ENCODE peak calls at places on chromosomes 6 and 20, in four cellular contexts. X, U, C and R are unnamed samples.

GRCh38 chr6:108920751-108921150 is 72.5 kb downstream of the ARMC2 start:
- DNase-seq in X (no peak), U (no peak), C (no peak), R (no peak)

GRCh38 chr6:14765106-14765505 is 480.8 kb upstream of the JARID2 start:
- DNase-seq in X (no peak), U (no peak), C (peak), R (peak)

GRCh38 chr20:7851031-7851490 is 89.2 kb downstream of the HAO1 start:
- DNase-seq in X (no peak), U (no peak), C (peak), R (peak)

GRCh38 chr20:12946789-12947188 is 62.0 kb upstream of the SPTLC3 start:
- DNase-seq in X (no peak), U (no peak), C (no peak), R (no peak)

GRCh38 chr6:73811706-73812105 is 115.7 kb downstream of the CD109 start:
- DNase-seq in X (no peak), U (no peak), C (no peak), R (no peak)

GRCh38 chr6:43771858-43772570 is 2.0 kb downstream of the VEGFA start:
- DNase-seq in X (no peak), U (peak), C (peak), R (peak)

GRCh38 chr20:47412073-47412472 is 55.6 kb upstream of the ZMYND8 start:
- DNase-seq in X (no peak), U (no peak), C (no peak), R (no peak)

GRCh38 chr20:57498425-57499400 is 26.2 kb downstream of the CTCFL start:
- DNase-seq in X (no peak), U (peak), C (no peak), R (peak)

GRCh38 chr20:44034451-44034850 is 119.8 kb downstream of the TOX2 start:
- DNase-seq in X (no peak), U (no peak), C (no peak), R (no peak)

GRCh38 chr20:53943522-53944291 is 126.7 kb downstream of the BCAS1 start:
- DNase-seq in X (no peak), U (peak), C (no peak), R (no peak)

GRCh38 chr6:106448000-106448426 is 87.5 kb downstream of the CRYBG1 start:
- DNase-seq in X (no peak), U (no peak), C (no peak), R (no peak)

GRCh38 chr20:46400253-46400652 is 6.2 kb downstream of the ELMO2 start:
- DNase-seq in X (no peak), U (peak), C (peak), R (no peak)

GRCh38 chr20:57260065-57260958 is 6.1 kb downstream of the BMP7 start:
- DNase-seq in X (no peak), U (no peak), C (no peak), R (no peak)

GRCh38 chr6:39725632-39725997 is 407 bp upstream of the KIF6 start:
- DNase-seq in X (no peak), U (no peak), C (no peak), R (no peak)

GRCh38 chr6:105161411-105161810 is 18.4 kb downstream of the POPDC3 start:
- DNase-seq in X (no peak), U (no peak), C (no peak), R (no peak)

GRCh38 chr20:19045366-19045765 is 167.1 kb upstream of the SLC24A3 start:
- DNase-seq in X (no peak), U (no peak), C (no peak), R (no peak)

GRCh38 chr20:44050925-44051660 is 135.9 kb downstream of the JPH2 start:
- DNase-seq in X (no peak), U (no peak), C (no peak), R (no peak)

GRCh38 chr6:119454694-119455093 is 105.1 kb upstream of the MAN1A1 start:
- DNase-seq in X (no peak), U (no peak), C (peak), R (no peak)

GRCh38 chr20:43942661-43943285 is 28.1 kb downstream of the TOX2 start:
- DNase-seq in X (peak), U (peak), C (peak), R (no peak)

GRCh38 chr6:136069119-136069518 is 181.0 kb downstream of the MTFR2 start:
- DNase-seq in X (peak), U (peak), C (peak), R (no peak)

GRCh38 chr20:51758978-51759544 is 9.1 kb downstream of the ATP9A start:
- DNase-seq in X (no peak), U (no peak), C (no peak), R (no peak)

GRCh38 chr20:10131612-10132345 is 86.9 kb upstream of the SNAP25 start:
- DNase-seq in X (peak), U (peak), C (peak), R (peak)

GRCh38 chr6:109237082-109237985 is 142.0 kb downstream of the CEP57L1 start:
- DNase-seq in X (no peak), U (no peak), C (no peak), R (no peak)

GRCh38 chr6:113970808-113971676 is at the start of gene HDAC2:
- DNase-seq in X (no peak), U (peak), C (peak), R (peak)

GRCh38 chr6:112846711-112847110 is 499.6 kb downstream of the RFPL4B start:
- DNase-seq in X (no peak), U (no peak), C (no peak), R (no peak)

GRCh38 chr6:3847521-3847920 is 1.7 kb upstream of the FAM50B start:
- DNase-seq in X (no peak), U (no peak), C (no peak), R (no peak)

GRCh38 chr6:3850451-3851203 is 1.5 kb downstream of the FAM50B start:
- DNase-seq in X (no peak), U (no peak), C (no peak), R (no peak)

GRCh38 chr6:3848380-3848779 is 793 bp upstream of the FAM50B start:
- DNase-seq in X (no peak), U (peak), C (peak), R (no peak)

GRCh38 chr6:3849681-3850450 is 693 bp downstream of the FAM50B start:
- DNase-seq in X (no peak), U (peak), C (peak), R (no peak)

DNA sequence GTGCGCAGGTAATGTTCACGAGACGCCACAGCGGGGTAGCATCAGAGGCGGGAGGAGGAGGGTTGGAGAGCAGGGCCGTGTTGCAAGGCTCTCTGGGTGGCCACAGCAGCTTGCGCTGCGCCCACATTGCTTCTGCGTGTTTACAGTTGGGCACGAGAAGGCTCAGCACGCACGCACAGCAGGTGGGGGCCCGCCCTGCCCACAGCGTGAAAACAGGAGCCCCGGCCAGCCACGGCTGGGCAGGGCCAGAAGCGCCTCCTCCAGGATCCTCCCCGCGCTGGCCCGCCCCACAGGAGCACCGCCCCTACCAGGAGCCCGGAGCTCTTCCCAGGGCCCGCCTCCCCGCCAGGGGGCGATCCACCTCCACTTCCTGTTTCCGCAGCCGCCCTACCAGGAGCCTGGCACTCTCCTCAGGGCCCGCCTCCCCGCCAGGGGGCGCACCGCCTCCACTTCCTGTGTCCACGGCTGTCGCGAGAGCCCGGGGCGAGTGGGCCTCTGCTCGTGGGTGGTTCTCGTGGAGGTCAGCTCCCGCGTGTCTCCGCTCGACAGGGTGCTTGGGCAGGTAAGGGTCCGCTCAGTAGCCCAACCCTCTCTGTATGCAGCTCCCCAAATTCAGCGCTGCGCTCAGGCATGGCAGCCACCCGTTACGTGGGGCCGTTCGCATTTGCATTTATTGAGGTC is at the start of gene FAM50B:
- DNase-seq in X (peak), U (peak), C (peak), R (no peak)
- H3K4me3 ChIP-seq in X (peak), U (peak), C (peak), R (no peak)

GRCh38 chr6:33425668-33426577 is 6.1 kb downstream of the SYNGAP1 start:
- DNase-seq in X (peak), U (peak), C (peak), R (peak)
- H3K4me3 ChIP-seq in X (peak), U (peak), C (peak), R (peak)

DNA sequence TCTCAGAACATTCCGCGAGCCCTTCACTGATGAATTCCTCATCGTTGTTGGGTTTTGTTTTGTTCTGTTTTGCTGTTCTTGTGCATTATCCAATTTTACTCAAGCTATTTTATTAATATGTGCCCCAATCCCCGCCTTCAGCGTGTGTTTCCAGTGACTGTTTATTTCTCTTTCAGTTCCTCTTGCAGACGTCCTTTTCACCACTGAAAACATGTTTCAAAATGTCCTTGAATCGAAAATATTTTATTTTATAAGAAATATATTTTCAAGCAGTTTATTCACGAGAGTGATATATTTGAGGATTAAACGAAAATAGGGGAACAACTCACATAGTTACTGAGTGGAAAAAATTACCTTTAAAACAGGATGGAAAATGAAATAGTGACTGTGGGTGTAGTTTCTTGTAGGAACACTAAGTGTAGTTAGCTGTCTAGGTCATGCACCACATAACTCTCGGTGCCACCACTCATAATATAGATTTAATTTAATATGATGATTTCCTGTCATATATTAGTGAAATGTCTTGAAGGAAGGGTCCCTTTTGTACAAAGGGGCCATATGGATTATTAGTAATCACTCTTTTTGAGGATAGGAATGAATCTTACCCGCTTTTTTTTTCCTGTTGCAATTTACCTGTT is 45.3 kb upstream of the HDDC2 start:
- DNase-seq in X (no peak), U (no peak), C (no peak), R (no peak)
- H3K4me3 ChIP-seq in X (no peak), U (no peak), C (no peak), R (no peak)

DNA sequence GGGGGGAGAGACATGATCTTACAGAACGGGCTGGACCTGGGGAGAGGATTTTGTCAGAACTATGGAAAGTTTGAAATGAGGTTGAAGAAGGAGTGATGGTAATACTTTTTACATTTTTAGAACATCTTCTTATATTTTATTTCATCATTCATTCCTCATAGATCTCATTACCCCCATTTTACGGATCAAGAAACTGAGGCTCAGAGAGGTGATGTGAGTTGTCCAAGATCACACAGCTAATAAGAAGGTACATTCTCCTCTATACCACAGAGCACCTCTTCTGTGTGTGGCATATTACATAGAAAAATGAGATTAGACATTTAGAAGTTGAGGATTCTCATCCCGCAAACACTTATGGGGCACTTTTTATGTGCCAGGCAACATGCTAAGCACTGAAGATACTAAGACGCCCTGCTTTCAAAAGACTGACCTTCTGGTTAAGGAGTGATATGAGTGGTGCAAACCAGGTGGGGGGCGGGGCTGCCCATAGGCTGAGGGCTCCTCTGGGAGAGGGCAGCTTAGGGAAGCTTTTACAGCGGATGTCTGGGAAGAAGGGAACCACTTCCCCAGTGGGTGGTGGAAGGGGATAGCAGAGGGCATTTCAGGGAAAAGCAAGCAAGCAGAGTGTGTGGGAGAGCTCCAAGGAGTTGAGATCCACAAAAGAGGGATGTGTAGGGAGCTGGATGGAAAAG is 17.4 kb upstream of the RNF39 start:
- DNase-seq in X (no peak), U (no peak), C (no peak), R (no peak)
- H3K4me3 ChIP-seq in X (no peak), U (no peak), C (no peak), R (no peak)

GRCh38 chr6:145110109-145110508 is 625.2 kb downstream of the EPM2A start:
- DNase-seq in X (no peak), U (no peak), C (no peak), R (no peak)
- H3K4me3 ChIP-seq in X (no peak), U (no peak), C (no peak), R (no peak)

GRCh38 chr6:32177788-32178546 is at the start of gene RNF5:
- DNase-seq in X (peak), U (peak), C (peak), R (peak)

GRCh38 chr6:32181890-32182529 is 2.0 kb downstream of the AGER start:
- DNase-seq in X (no peak), U (no peak), C (no peak), R (no peak)

GRCh38 chr6:32181148-32181702 is 2.8 kb downstream of the AGER start:
- DNase-seq in X (no peak), U (no peak), C (no peak), R (no peak)

GRCh38 chr6:32178547-32179440 is 589 bp downstream of the RNF5 start:
- DNase-seq in X (no peak), U (no peak), C (no peak), R (no peak)

DNA sequence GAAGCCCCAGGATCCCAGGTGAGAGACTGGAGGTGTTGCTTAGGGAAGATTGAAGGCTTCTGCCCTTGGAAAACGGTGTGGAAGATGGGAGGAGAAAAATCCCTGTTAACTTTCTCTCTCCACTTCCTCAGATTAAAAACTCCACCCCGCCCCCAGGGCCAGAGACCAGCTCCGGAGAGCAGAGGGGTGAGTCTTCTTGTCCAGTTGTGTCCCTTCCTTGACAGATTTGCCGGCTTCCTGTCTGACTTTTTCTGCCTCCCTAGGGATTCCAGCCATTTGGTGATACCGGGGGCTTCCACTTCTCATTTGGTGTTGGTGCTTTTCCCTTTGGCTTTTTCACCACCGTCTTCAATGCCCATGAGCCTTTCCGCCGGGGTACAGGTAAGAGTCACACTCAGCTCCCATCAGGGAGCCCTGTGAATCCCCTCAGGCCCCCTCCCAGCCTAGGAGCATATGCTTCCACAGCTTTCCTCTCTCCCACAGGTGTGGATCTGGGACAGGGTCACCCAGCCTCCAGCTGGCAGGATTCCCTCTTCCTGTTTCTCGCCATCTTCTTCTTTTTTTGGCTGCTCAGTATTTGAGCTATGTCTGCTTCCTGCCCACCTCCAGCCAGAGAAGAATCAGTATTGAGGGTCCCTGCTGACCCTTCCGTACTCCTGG is 1.7 kb downstream of the RNF5 start:
- DNase-seq in X (no peak), U (no peak), C (no peak), R (no peak)
- H3K4me3 ChIP-seq in X (no peak), U (no peak), C (no peak), R (no peak)

DNA sequence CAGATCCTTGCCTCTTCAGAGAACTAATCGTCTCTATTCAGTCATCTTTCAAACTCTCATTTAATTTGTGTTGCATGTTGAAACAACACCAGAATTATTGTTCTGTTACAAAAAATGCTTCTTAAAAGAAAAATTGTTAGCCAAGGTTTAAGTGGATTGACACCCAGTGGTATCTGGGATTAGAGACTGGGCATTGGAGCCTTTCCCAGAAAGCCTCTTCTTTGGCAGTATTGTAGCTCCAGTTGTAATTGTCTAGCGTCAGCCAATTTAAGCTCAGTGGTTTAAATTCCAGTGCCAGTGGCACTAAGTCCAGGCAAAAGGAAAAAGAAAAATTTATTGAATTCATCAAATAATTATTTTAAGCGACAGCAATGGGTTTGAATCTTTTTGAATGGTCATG is 801 bp downstream of the CCDC28A start:
- DNase-seq in X (no peak), U (no peak), C (no peak), R (peak)
- H3K4me3 ChIP-seq in X (peak), U (peak), C (peak), R (peak)

DNA sequence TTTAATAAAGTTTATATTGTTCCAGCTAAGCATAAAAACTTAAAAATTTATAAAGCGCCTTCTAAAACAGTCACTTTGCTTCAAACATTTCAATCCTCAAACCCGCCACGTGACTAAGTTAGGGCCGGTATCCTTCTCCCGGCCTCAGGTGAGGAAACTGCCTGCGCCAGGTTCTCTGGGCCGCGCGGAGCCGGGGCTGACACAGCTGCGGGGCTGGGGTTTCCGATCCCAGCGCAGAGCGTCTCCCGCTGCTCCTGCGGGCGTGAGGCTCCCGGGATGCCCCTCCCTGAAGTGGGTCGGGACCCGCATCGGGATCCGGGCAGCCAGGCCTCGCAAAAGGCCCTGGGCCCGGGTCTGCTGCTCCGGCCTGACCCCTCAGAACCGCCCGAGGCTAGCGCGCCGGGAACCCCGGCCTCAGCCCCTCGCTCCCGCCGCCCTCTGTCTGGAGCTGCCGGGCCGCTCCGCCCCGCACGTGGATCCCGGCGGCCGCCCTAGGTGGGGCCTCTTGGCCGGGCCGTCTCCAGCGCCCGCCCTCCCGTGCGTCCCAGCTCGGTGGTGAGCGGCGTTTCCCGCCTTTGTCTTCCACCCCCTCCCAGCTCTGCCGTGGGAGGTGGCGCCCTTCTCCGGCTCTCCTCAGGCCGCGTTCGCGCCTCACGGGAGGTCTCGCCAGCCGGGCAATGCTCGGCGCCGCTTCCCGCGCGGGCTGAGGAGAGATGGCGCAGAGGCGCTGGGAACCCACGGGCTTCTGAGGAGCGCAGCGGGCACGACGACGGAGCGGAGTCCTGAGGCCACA is 267.9 kb downstream of the DLL1 start:
- DNase-seq in X (no peak), U (no peak), C (no peak), R (no peak)
- H3K4me3 ChIP-seq in X (no peak), U (no peak), C (no peak), R (no peak)